ENCODE peak calls at places on chromosome 22, in seven cellular contexts. One of them, this sample, is unnamed.

GRCh38 chr22:23894710-23895598 is 771 bp downstream of the MIF start:
- DNase-seq in H1: peak
- DNase-seq in GM12878: peak
- DNase-seq in K562: peak
- DNase-seq in HepG2: peak
- DNase-seq in SK-N-SH: peak
- DNase-seq in Panc1: peak
- DNase-seq in this sample: peak

GRCh38 chr22:48378673-48379072 is 1449.0 kb downstream of the BRD1 start:
- DNase-seq in K562: no peak
- DNase-seq in GM12878: no peak
- DNase-seq in SK-N-SH: no peak
- DNase-seq in H1: peak
- DNase-seq in HepG2: no peak
- DNase-seq in Panc1: no peak
- DNase-seq in this sample: no peak

GRCh38 chr22:37904572-37905533 is 1.2 kb upstream of the MICALL1 start:
- DNase-seq in K562: peak
- DNase-seq in H1: peak
- DNase-seq in Panc1: peak
- DNase-seq in SK-N-SH: peak
- DNase-seq in HepG2: peak
- DNase-seq in GM12878: no peak
- DNase-seq in this sample: peak

GRCh38 chr22:43000441-43001175 is 14.3 kb downstream of the PACSIN2 start:
- DNase-seq in H1: no peak
- DNase-seq in HepG2: no peak
- DNase-seq in K562: no peak
- DNase-seq in GM12878: no peak
- DNase-seq in SK-N-SH: no peak
- DNase-seq in Panc1: no peak
- DNase-seq in this sample: no peak

GRCh38 chr22:50017701-50018224 is 5.2 kb upstream of the IL17REL start:
- DNase-seq in GM12878: no peak
- DNase-seq in SK-N-SH: no peak
- DNase-seq in HepG2: no peak
- DNase-seq in Panc1: no peak
- DNase-seq in H1: no peak
- DNase-seq in K562: no peak
- DNase-seq in this sample: no peak

GRCh38 chr22:35620624-35621245 is 3.6 kb upstream of the MB start:
- DNase-seq in H1: no peak
- DNase-seq in SK-N-SH: peak
- DNase-seq in HepG2: no peak
- DNase-seq in GM12878: no peak
- DNase-seq in Panc1: no peak
- DNase-seq in K562: no peak
- DNase-seq in this sample: no peak

GRCh38 chr22:47850644-47851151 is 1088.2 kb downstream of the TBC1D22A start:
- DNase-seq in SK-N-SH: no peak
- DNase-seq in GM12878: no peak
- DNase-seq in HepG2: no peak
- DNase-seq in Panc1: no peak
- DNase-seq in H1: no peak
- DNase-seq in K562: no peak
- DNase-seq in this sample: no peak

GRCh38 chr22:44628856-44629255 is 73.1 kb upstream of the PRR5 start:
- DNase-seq in H1: no peak
- DNase-seq in GM12878: no peak
- DNase-seq in SK-N-SH: no peak
- DNase-seq in K562: no peak
- DNase-seq in HepG2: no peak
- DNase-seq in Panc1: no peak
- DNase-seq in this sample: no peak

GRCh38 chr22:49269928-49270327 is 557.7 kb downstream of the BRD1 start:
- DNase-seq in Panc1: no peak
- DNase-seq in HepG2: no peak
- DNase-seq in K562: no peak
- DNase-seq in GM12878: no peak
- DNase-seq in H1: peak
- DNase-seq in SK-N-SH: no peak
- DNase-seq in this sample: no peak

GRCh38 chr22:45547016-45547345 is 44.3 kb downstream of the FBLN1 start:
- DNase-seq in SK-N-SH: no peak
- DNase-seq in H1: no peak
- DNase-seq in HepG2: no peak
- DNase-seq in Panc1: no peak
- DNase-seq in GM12878: no peak
- DNase-seq in K562: no peak
- DNase-seq in this sample: no peak

GRCh38 chr22:19536564-19536963 is 12.4 kb upstream of the CLDN5 start:
- DNase-seq in HepG2: no peak
- DNase-seq in Panc1: no peak
- DNase-seq in SK-N-SH: no peak
- DNase-seq in H1: no peak
- DNase-seq in K562: no peak
- DNase-seq in GM12878: no peak
- DNase-seq in this sample: no peak

GRCh38 chr22:43346521-43346929 is 3.4 kb upstream of the SCUBE1 start:
- DNase-seq in GM12878: no peak
- DNase-seq in H1: peak
- DNase-seq in K562: peak
- DNase-seq in Panc1: peak
- DNase-seq in SK-N-SH: peak
- DNase-seq in HepG2: peak
- DNase-seq in this sample: peak

GRCh38 chr22:18028817-18029527 is 4.6 kb upstream of the MICAL3 start:
- DNase-seq in SK-N-SH: no peak
- DNase-seq in HepG2: no peak
- DNase-seq in K562: no peak
- DNase-seq in H1: no peak
- DNase-seq in Panc1: no peak
- DNase-seq in GM12878: no peak
- DNase-seq in this sample: no peak

GRCh38 chr22:36819112-36819511 is 2.3 kb upstream of the PVALB start:
- DNase-seq in HepG2: no peak
- DNase-seq in Panc1: no peak
- DNase-seq in K562: no peak
- DNase-seq in GM12878: no peak
- DNase-seq in H1: no peak
- DNase-seq in SK-N-SH: no peak
- DNase-seq in this sample: no peak

GRCh38 chr22:49242480-49242879 is 585.2 kb downstream of the BRD1 start:
- DNase-seq in H1: no peak
- DNase-seq in SK-N-SH: no peak
- DNase-seq in GM12878: no peak
- DNase-seq in Panc1: no peak
- DNase-seq in K562: no peak
- DNase-seq in HepG2: no peak
- DNase-seq in this sample: no peak

GRCh38 chr22:31583861-31584485 is 78.0 kb downstream of the PISD start:
- DNase-seq in HepG2: no peak
- DNase-seq in Panc1: no peak
- DNase-seq in GM12878: no peak
- DNase-seq in SK-N-SH: no peak
- DNase-seq in H1: no peak
- DNase-seq in K562: no peak
- DNase-seq in this sample: no peak

GRCh38 chr22:22743128-22743760 is 98.8 kb downstream of the GGTLC2 start:
- DNase-seq in SK-N-SH: no peak
- DNase-seq in K562: no peak
- DNase-seq in GM12878: no peak
- DNase-seq in HepG2: no peak
- DNase-seq in Panc1: no peak
- DNase-seq in H1: no peak
- DNase-seq in this sample: no peak

GRCh38 chr22:22746061-22746962 is 101.9 kb downstream of the GGTLC2 start:
- DNase-seq in H1: no peak
- DNase-seq in Panc1: no peak
- DNase-seq in SK-N-SH: no peak
- DNase-seq in GM12878: no peak
- DNase-seq in HepG2: no peak
- DNase-seq in K562: no peak
- DNase-seq in this sample: no peak

GRCh38 chr22:22744412-22745224 is 100.2 kb downstream of the GGTLC2 start:
- DNase-seq in Panc1: no peak
- DNase-seq in GM12878: no peak
- DNase-seq in H1: no peak
- DNase-seq in SK-N-SH: no peak
- DNase-seq in K562: no peak
- DNase-seq in HepG2: no peak
- DNase-seq in this sample: no peak

GRCh38 chr22:22746963-22747933 is 102.8 kb downstream of the GGTLC2 start:
- DNase-seq in K562: no peak
- DNase-seq in H1: no peak
- DNase-seq in SK-N-SH: no peak
- DNase-seq in Panc1: no peak
- DNase-seq in GM12878: no peak
- DNase-seq in HepG2: no peak
- DNase-seq in this sample: no peak

GRCh38 chr22:22745225-22746060 is 101.0 kb downstream of the GGTLC2 start:
- DNase-seq in GM12878: no peak
- DNase-seq in H1: peak
- DNase-seq in K562: peak
- DNase-seq in Panc1: no peak
- DNase-seq in HepG2: peak
- DNase-seq in SK-N-SH: peak
- DNase-seq in this sample: no peak
- TF ChIP-seq SIN3A in GM12878: no peak
- TF ChIP-seq SIN3A in H1: no peak
- TF ChIP-seq SIN3A in K562: no peak
- TF ChIP-seq SIN3A in Panc1: no peak
- TF ChIP-seq SIN3A in HepG2: no peak
- TF ChIP-seq SIN3A in SK-N-SH: no peak
- TF ChIP-seq SIN3A in this sample: no peak

GRCh38 chr22:32603651-32604540 is 129.3 kb downstream of the FBXO7 start:
- DNase-seq in SK-N-SH: no peak
- DNase-seq in K562: no peak
- DNase-seq in HepG2: no peak
- DNase-seq in H1: no peak
- DNase-seq in Panc1: no peak
- DNase-seq in GM12878: no peak
- DNase-seq in this sample: no peak
- TF ChIP-seq SIN3A in SK-N-SH: no peak
- TF ChIP-seq SIN3A in K562: no peak
- TF ChIP-seq SIN3A in HepG2: no peak
- TF ChIP-seq SIN3A in H1: no peak
- TF ChIP-seq SIN3A in Panc1: no peak
- TF ChIP-seq SIN3A in GM12878: no peak
- TF ChIP-seq SIN3A in this sample: no peak

DNA sequence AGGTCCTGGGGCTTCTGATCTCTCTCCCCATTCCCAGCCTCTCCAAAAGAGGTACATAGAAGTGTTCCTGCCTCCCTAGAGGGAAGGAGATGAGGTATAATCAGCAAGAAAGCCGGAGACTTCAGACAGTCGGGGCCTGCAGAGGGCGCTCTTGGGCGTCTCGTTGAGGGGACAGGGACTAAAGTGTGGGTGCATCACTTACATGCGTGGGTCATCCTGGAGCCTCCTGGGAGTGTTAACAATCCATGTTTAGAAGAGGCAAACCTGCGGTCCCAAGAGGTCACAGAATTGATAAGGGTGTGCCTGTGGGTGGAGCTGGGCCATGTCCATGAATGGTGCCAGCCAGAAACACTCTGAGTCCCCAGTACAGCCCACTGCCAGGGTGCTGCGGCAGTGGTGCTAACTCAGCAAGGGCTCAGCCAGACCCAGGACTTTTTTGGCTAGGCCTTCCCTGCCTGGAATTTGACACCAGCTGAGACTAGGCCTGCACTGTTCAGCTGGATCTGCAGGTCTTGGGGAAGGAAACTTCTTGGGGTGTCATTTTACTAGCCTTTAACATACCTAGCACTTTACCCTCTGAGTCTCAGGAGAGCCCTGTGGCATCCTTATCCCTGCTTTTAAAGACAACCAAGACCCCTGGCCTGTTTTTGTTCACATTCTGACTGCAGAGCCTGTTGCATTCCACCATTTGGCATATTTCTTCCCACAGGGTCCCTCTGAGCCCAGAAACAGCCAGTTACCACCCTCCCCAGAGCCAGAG is 5.5 kb downstream of the YDJC start:
- DNase-seq in GM12878: no peak
- DNase-seq in Panc1: no peak
- DNase-seq in H1: peak
- DNase-seq in HepG2: no peak
- DNase-seq in K562: peak
- DNase-seq in SK-N-SH: peak
- DNase-seq in this sample: no peak
- TF ChIP-seq SIN3A in GM12878: no peak
- TF ChIP-seq SIN3A in Panc1: no peak
- TF ChIP-seq SIN3A in H1: no peak
- TF ChIP-seq SIN3A in HepG2: no peak
- TF ChIP-seq SIN3A in K562: no peak
- TF ChIP-seq SIN3A in SK-N-SH: no peak
- TF ChIP-seq SIN3A in this sample: no peak

GRCh38 chr22:26893034-26893710 is 235.8 kb downstream of the MIAT start:
- DNase-seq in Panc1: no peak
- DNase-seq in H1: peak
- DNase-seq in HepG2: no peak
- DNase-seq in GM12878: no peak
- DNase-seq in K562: no peak
- DNase-seq in SK-N-SH: no peak
- DNase-seq in this sample: no peak

GRCh38 chr22:26891431-26891830 is 234.0 kb downstream of the MIAT start:
- DNase-seq in GM12878: no peak
- DNase-seq in HepG2: no peak
- DNase-seq in K562: no peak
- DNase-seq in Panc1: no peak
- DNase-seq in H1: no peak
- DNase-seq in SK-N-SH: no peak
- DNase-seq in this sample: no peak

GRCh38 chr22:26890870-26891269 is 233.5 kb downstream of the MIAT start:
- DNase-seq in Panc1: no peak
- DNase-seq in HepG2: no peak
- DNase-seq in SK-N-SH: no peak
- DNase-seq in H1: peak
- DNase-seq in K562: no peak
- DNase-seq in GM12878: no peak
- DNase-seq in this sample: peak

GRCh38 chr22:26893711-26894110 is 236.3 kb downstream of the MIAT start:
- DNase-seq in SK-N-SH: no peak
- DNase-seq in H1: peak
- DNase-seq in K562: no peak
- DNase-seq in Panc1: no peak
- DNase-seq in GM12878: no peak
- DNase-seq in HepG2: no peak
- DNase-seq in this sample: no peak

DNA sequence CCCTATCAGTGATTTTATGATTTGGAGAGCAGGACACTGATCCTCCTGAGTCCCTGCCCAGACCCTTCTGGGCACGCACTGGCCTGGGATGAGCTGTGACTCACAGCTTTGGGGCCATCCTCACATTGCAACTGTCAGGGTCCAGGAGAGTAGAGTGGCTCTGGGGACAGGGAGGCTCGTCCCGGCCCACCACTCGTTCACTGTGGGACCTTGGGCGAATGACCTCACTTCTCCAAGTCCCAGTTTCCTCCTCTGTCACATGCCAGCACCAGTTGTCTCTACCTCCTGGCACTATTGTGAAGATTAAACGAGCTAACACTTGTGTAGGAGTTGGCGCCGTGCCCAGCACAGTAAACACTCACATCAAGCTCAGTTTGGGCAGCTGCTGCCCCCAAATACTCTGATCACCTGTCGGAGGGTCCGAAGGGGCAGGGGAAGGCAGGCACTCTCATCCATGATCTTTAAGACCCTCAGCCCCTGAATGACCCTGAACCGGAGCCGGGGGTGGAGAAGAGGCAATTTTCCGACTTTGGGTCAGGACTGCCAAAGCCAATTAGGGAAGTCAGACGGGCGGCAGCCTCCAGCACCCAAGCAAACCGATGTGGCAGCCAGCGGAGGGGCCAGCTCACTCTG is 235.1 kb downstream of the MIAT start:
- DNase-seq in SK-N-SH: no peak
- DNase-seq in K562: no peak
- DNase-seq in GM12878: no peak
- DNase-seq in H1: peak
- DNase-seq in HepG2: no peak
- DNase-seq in Panc1: no peak
- DNase-seq in this sample: no peak
- TF ChIP-seq SIN3A in SK-N-SH: no peak
- TF ChIP-seq SIN3A in K562: no peak
- TF ChIP-seq SIN3A in GM12878: no peak
- TF ChIP-seq SIN3A in H1: no peak
- TF ChIP-seq SIN3A in HepG2: no peak
- TF ChIP-seq SIN3A in Panc1: no peak
- TF ChIP-seq SIN3A in this sample: no peak

This sample was measured in HCT116.